ENCODE peak calls at places on chromosomes 2 and 18, in five cellular contexts. G is transverse colon, T is SK-MEL-5, Q is NCI-H1436, I is fibroblast of mammary gland. X is an unnamed sample.

GRCh38 chr2:322326-322725 is 34.4 kb upstream of the ALKAL2 start:
- DNase-seq in G (no peak), T (no peak), Q (no peak), I (no peak), X (no peak)

GRCh38 chr2:101478561-101479001 is 3.7 kb upstream of the RFX8 start:
- DNase-seq in G (no peak), T (no peak), Q (no peak), I (peak; percentile 68), X (no peak)

GRCh38 chr2:11852526-11853196 is 106.2 kb downstream of the LPIN1 start:
- DNase-seq in G (no peak), T (no peak), Q (no peak), I (no peak), X (no peak)

GRCh38 chr2:109168080-109168479 is 39.1 kb downstream of the SH3RF3 start:
- DNase-seq in G (no peak), T (no peak), Q (no peak), I (peak; percentile 23), X (no peak)

GRCh38 chr18:42412896-42413295 is 457.9 kb downstream of the PIK3C3 start:
- DNase-seq in G (no peak), T (no peak), Q (no peak), I (peak; percentile 1), X (no peak)

GRCh38 chr2:237701033-237701858 is 73.9 kb downstream of the LRRFIP1 start:
- DNase-seq in G (no peak), T (no peak), Q (no peak), I (no peak), X (no peak)

GRCh38 chr2:145170787-145171186 is 650.9 kb upstream of the ZEB2 start:
- DNase-seq in G (no peak), T (no peak), Q (no peak), I (no peak), X (no peak)

GRCh38 chr2:56749152-56749752 is 565.5 kb downstream of the CCDC85A start:
- DNase-seq in G (no peak), T (peak; percentile 52), Q (peak; percentile 43), I (peak; percentile 63), X (no peak)

GRCh38 chr18:46253498-46253897 is 149.3 kb downstream of the HAUS1 start:
- DNase-seq in G (no peak), T (no peak), Q (no peak), I (peak; percentile 58), X (no peak)

GRCh38 chr2:119326938-119327337 is 39.7 kb downstream of the C2orf76 start:
- DNase-seq in G (no peak), T (no peak), Q (no peak), I (no peak), X (no peak)

GRCh38 chr18:32582455-32582854 is 111.8 kb upstream of the GAREM1 start:
- DNase-seq in G (no peak), T (peak; percentile 14), Q (no peak), I (no peak), X (no peak)

GRCh38 chr18:77087391-77088141 is 45.0 kb downstream of the MBP start:
- DNase-seq in G (peak; percentile 55), T (no peak), Q (no peak), I (peak; percentile 51), X (no peak)

GRCh38 chr2:71700041-71700879 is 246.9 kb downstream of the DYSF start:
- DNase-seq in G (no peak), T (no peak), Q (no peak), I (no peak), X (no peak)

GRCh38 chr18:3250237-3251107 is 2.9 kb downstream of the MYL12A start:
- DNase-seq in G (no peak), T (no peak), Q (no peak), I (peak; percentile 71), X (no peak)

GRCh38 chr18:10490401-10491289 is 35.2 kb upstream of the NAPG start:
- DNase-seq in G (peak; percentile 49), T (peak; percentile 40), Q (peak; percentile 9), I (no peak), X (no peak)

GRCh38 chr2:28568533-28568932 is 72.7 kb downstream of the PLB1 start:
- DNase-seq in G (no peak), T (no peak), Q (no peak), I (peak; percentile 33), X (no peak)

GRCh38 chr2:119616421-119616820 is 62.6 kb upstream of the TMEM177 start:
- DNase-seq in G (no peak), T (no peak), Q (no peak), I (no peak), X (no peak)

GRCh38 chr2:234218261-234219180 is 168.0 kb downstream of the SPP2 start:
- DNase-seq in G (peak; percentile 18), T (no peak), Q (no peak), I (peak; percentile 54), X (no peak)

GRCh38 chr2:24054366-24055010 is 4.9 kb downstream of the FKBP1B start:
- DNase-seq in G (no peak), T (no peak), Q (no peak), I (no peak), X (no peak)

GRCh38 chr2:189298038-189298437 is 118.5 kb upstream of the COL5A2 start:
- DNase-seq in G (no peak), T (peak; percentile 51), Q (no peak), I (peak; percentile 66), X (no peak)

GRCh38 chr2:206160124-206160806 is 570 bp downstream of the EEF1B2 start:
- DNase-seq in G (peak; percentile 66), T (no peak), Q (no peak), I (no peak), X (no peak)

GRCh38 chr2:26344581-26345283 is 1.2 kb upstream of the SELENOI start:
- DNase-seq in G (peak; percentile 51), T (peak; percentile 53), Q (peak; percentile 14), I (peak; percentile 55), X (no peak)

GRCh38 chr2:197647961-197648690 is 27.3 kb downstream of the RFTN2 start:
- DNase-seq in G (no peak), T (no peak), Q (no peak), I (peak; percentile 30), X (no peak)

GRCh38 chr18:79615091-79615490 is 64.5 kb upstream of the CTDP1 start:
- DNase-seq in G (no peak), T (peak; percentile 14), Q (no peak), I (peak; percentile 16), X (no peak)

GRCh38 chr2:238097988-238098853 is 1.9 kb upstream of the ESPNL start:
- DNase-seq in G (peak; percentile 83), T (peak; percentile 77), Q (peak; percentile 28), I (peak; percentile 73), X (peak; percentile 76)

GRCh38 chr2:222756362-222756831 is 84.9 kb downstream of the MOGAT1 start:
- DNase-seq in G (no peak), T (no peak), Q (no peak), I (no peak), X (peak; percentile 34)

GRCh38 chr2:163723881-163724280 is 11.9 kb downstream of the FIGN start:
- DNase-seq in G (no peak), T (no peak), Q (no peak), I (no peak), X (no peak)

GRCh38 chr2:805664-806063 is 128.5 kb upstream of the TMEM18 start:
- DNase-seq in G (no peak), T (no peak), Q (no peak), I (no peak), X (no peak)

GRCh38 chr2:190465060-190465459 is 56.9 kb downstream of the MFSD6 start:
- DNase-seq in G (no peak), T (no peak), Q (no peak), I (no peak), X (no peak)

GRCh38 chr2:46179037-46179621 is 118.1 kb upstream of the EPAS1 start:
- DNase-seq in G (peak; percentile 48), T (peak; percentile 85), Q (no peak), I (peak; percentile 99), X (no peak)

GRCh38 chr2:85827879-85828569 is 60.8 kb downstream of the ST3GAL5 start:
- DNase-seq in G (no peak), T (no peak), Q (no peak), I (no peak), X (peak; percentile 62)

GRCh38 chr2:229417176-229417575 is 146.1 kb upstream of the PID1 start:
- DNase-seq in G (no peak), T (no peak), Q (no peak), I (peak; percentile 28), X (no peak)

GRCh38 chr2:157194097-157194688 is 63.3 kb upstream of the GALNT5 start:
- DNase-seq in G (peak; percentile 10), T (peak; percentile 77), Q (peak; percentile 32), I (peak; percentile 75), X (no peak)

GRCh38 chr2:120245520-120245835 is 7.2 kb upstream of the RALB start:
- DNase-seq in G (peak; percentile 90), T (no peak), Q (peak; percentile 16), I (no peak), X (no peak)

GRCh38 chr2:147214900-147215299 is 629.9 kb upstream of the ACVR2A start:
- DNase-seq in G (no peak), T (no peak), Q (no peak), I (peak; percentile 6), X (no peak)

GRCh38 chr2:27075219-27075871 is 3.1 kb upstream of the EMILIN1 start:
- DNase-seq in G (peak; percentile 71), T (no peak), Q (no peak), I (no peak), X (no peak)

GRCh38 chr2:86037795-86038192 is 67.9 kb downstream of the POLR1A start:
- DNase-seq in G (no peak), T (no peak), Q (no peak), I (no peak), X (no peak)

GRCh38 chr2:160664603-160665145 is 171.1 kb upstream of the RBMS1 start:
- DNase-seq in G (no peak), T (no peak), Q (no peak), I (no peak), X (no peak)

GRCh38 chr2:174510583-174511189 is 23.9 kb upstream of the GPR155 start:
- DNase-seq in G (no peak), T (no peak), Q (no peak), I (peak; percentile 54), X (no peak)

GRCh38 chr2:22375094-22375493 is 1009.9 kb upstream of the KLHL29 start:
- DNase-seq in G (no peak), T (peak; percentile 25), Q (no peak), I (no peak), X (no peak)